ENCODE peak calls at places on chromosomes 11 and 22, in ten cellular contexts. E, Y, M, G, Z, H, N, K, C and S are unnamed samples.

GRCh38 chr22:23862103-23862502 is 4.4 kb downstream of the SLC2A11 start:
- DNase-seq in E (peak), Y (peak), M (peak), G (no peak), Z (peak), H (peak), N (peak), K (no peak), C (peak), S (peak)

GRCh38 chr11:12086271-12087074 is 23.9 kb upstream of the MICAL2 start:
- DNase-seq in E (peak), Y (peak), M (peak), G (peak), Z (peak), H (peak), N (no peak), K (no peak), C (peak), S (no peak)

GRCh38 chr22:39311592-39312400 is 7.6 kb downstream of the RPL3 start:
- DNase-seq in E (no peak), Y (no peak), M (peak), G (no peak), Z (no peak), H (peak), N (no peak), K (no peak), C (no peak), S (no peak)

GRCh38 chr11:48122246-48122645 is 94.4 kb upstream of the OR4B1 start:
- DNase-seq in E (no peak), Y (no peak), M (no peak), G (no peak), Z (no peak), H (no peak), N (no peak), K (no peak), C (no peak), S (no peak)

GRCh38 chr11:10268746-10269487 is 25.1 kb downstream of the SBF2 start:
- DNase-seq in E (no peak), Y (peak), M (no peak), G (no peak), Z (no peak), H (peak), N (no peak), K (no peak), C (no peak), S (no peak)

GRCh38 chr11:71977743-71978418 is 20.8 kb upstream of the IL18BP start:
- DNase-seq in E (peak), Y (peak), M (peak), G (peak), Z (peak), H (peak), N (peak), K (peak), C (peak), S (peak)

GRCh38 chr11:126602993-126603392 is 247.5 kb downstream of the ST3GAL4 start:
- DNase-seq in E (no peak), Y (no peak), M (no peak), G (no peak), Z (no peak), H (no peak), N (no peak), K (no peak), C (no peak), S (no peak)

GRCh38 chr11:96426356-96427103 is 36.7 kb downstream of the JRKL start:
- DNase-seq in E (peak), Y (peak), M (peak), G (no peak), Z (no peak), H (peak), N (no peak), K (no peak), C (peak), S (no peak)

GRCh38 chr22:30865656-30866055 is 102.9 kb downstream of the MORC2 start:
- DNase-seq in E (no peak), Y (no peak), M (no peak), G (no peak), Z (no peak), H (no peak), N (no peak), K (no peak), C (no peak), S (no peak)

GRCh38 chr11:123357990-123358827 is 71.9 kb upstream of the GRAMD1B start:
- DNase-seq in E (peak), Y (peak), M (no peak), G (no peak), Z (no peak), H (peak), N (no peak), K (no peak), C (peak), S (peak)

GRCh38 chr22:22446527-22446926 is 62.0 kb downstream of the ZNF280B start:
- DNase-seq in E (no peak), Y (no peak), M (peak), G (no peak), Z (no peak), H (no peak), N (no peak), K (no peak), C (no peak), S (no peak)

GRCh38 chr11:116533186-116533825 is 239.5 kb downstream of the BUD13 start:
- DNase-seq in E (no peak), Y (no peak), M (no peak), G (no peak), Z (no peak), H (no peak), N (no peak), K (no peak), C (no peak), S (no peak)

GRCh38 chr11:67392182-67392715 is 463 bp downstream of the RAD9A start:
- DNase-seq in E (no peak), Y (no peak), M (no peak), G (no peak), Z (no peak), H (no peak), N (no peak), K (no peak), C (no peak), S (no peak)

GRCh38 chr22:46628756-46629155 is 8.6 kb downstream of the GRAMD4 start:
- DNase-seq in E (no peak), Y (no peak), M (no peak), G (no peak), Z (no peak), H (no peak), N (no peak), K (no peak), C (no peak), S (no peak)

GRCh38 chr22:45861259-45861658 is 115.7 kb downstream of the WNT7B start:
- DNase-seq in E (no peak), Y (no peak), M (no peak), G (no peak), Z (no peak), H (no peak), N (no peak), K (no peak), C (no peak), S (no peak)

GRCh38 chr11:111938687-111939160 is 1.6 kb downstream of the DIXDC1 start:
- DNase-seq in E (peak), Y (peak), M (peak), G (no peak), Z (no peak), H (peak), N (no peak), K (no peak), C (peak), S (no peak)

GRCh38 chr11:122754553-122755322 is 83.6 kb upstream of the CRTAM start:
- DNase-seq in E (peak), Y (no peak), M (no peak), G (no peak), Z (no peak), H (no peak), N (no peak), K (no peak), C (no peak), S (peak)

GRCh38 chr11:90124371-90124770 is 10.1 kb upstream of the NAALAD2 start:
- DNase-seq in E (no peak), Y (no peak), M (no peak), G (no peak), Z (no peak), H (no peak), N (no peak), K (no peak), C (no peak), S (no peak)

GRCh38 chr22:50695421-50696250 is 23.0 kb downstream of the SHANK3 start:
- DNase-seq in E (no peak), Y (no peak), M (peak), G (no peak), Z (no peak), H (no peak), N (no peak), K (no peak), C (no peak), S (no peak)

GRCh38 chr11:13335319-13335718 is 57.7 kb downstream of the BMAL1 start:
- DNase-seq in E (peak), Y (peak), M (peak), G (peak), Z (peak), H (peak), N (peak), K (peak), C (peak), S (peak)

GRCh38 chr22:32473388-32473952 is 1.1 kb upstream of the FBXO7 start:
- DNase-seq in E (peak), Y (peak), M (peak), G (peak), Z (no peak), H (peak), N (no peak), K (peak), C (peak), S (peak)

GRCh38 chr11:85517272-85517671 is 109.9 kb downstream of the DLG2 start:
- DNase-seq in E (no peak), Y (no peak), M (no peak), G (no peak), Z (no peak), H (no peak), N (no peak), K (no peak), C (no peak), S (no peak)

GRCh38 chr11:2777871-2778629 is 78.3 kb upstream of the KCNQ1OT1 start:
- DNase-seq in E (no peak), Y (no peak), M (no peak), G (peak), Z (peak), H (no peak), N (peak), K (peak), C (no peak), S (peak)

GRCh38 chr11:66639066-66639813 is 737 bp downstream of the RBM4 start:
- DNase-seq in E (peak), Y (peak), M (peak), G (peak), Z (no peak), H (peak), N (no peak), K (no peak), C (peak), S (peak)

GRCh38 chr11:70732493-70733206 is 334.3 kb downstream of the CTTN start:
- DNase-seq in E (no peak), Y (no peak), M (no peak), G (no peak), Z (no peak), H (peak), N (no peak), K (no peak), C (no peak), S (no peak)

GRCh38 chr11:28833169-28833568 is 725.0 kb downstream of the METTL15 start:
- DNase-seq in E (no peak), Y (no peak), M (no peak), G (no peak), Z (no peak), H (no peak), N (no peak), K (no peak), C (no peak), S (no peak)

GRCh38 chr22:37634505-37635002 is 4.9 kb upstream of the SH3BP1 start:
- DNase-seq in E (no peak), Y (no peak), M (no peak), G (no peak), Z (no peak), H (peak), N (no peak), K (no peak), C (peak), S (no peak)

GRCh38 chr22:43878079-43878795 is 13.6 kb downstream of the PNPLA5 start:
- DNase-seq in E (peak), Y (peak), M (no peak), G (no peak), Z (no peak), H (no peak), N (no peak), K (no peak), C (no peak), S (no peak)

GRCh38 chr11:74366576-74366975 is 31.7 kb downstream of the PGM2L1 start:
- DNase-seq in E (peak), Y (peak), M (no peak), G (no peak), Z (no peak), H (peak), N (no peak), K (no peak), C (peak), S (no peak)

GRCh38 chr11:17991799-17992433 is 20.9 kb downstream of the SERGEF start:
- DNase-seq in E (peak), Y (peak), M (peak), G (peak), Z (no peak), H (peak), N (no peak), K (peak), C (peak), S (peak)

GRCh38 chr11:59953463-59954218 is 10.2 kb upstream of the OOSP4A start:
- DNase-seq in E (no peak), Y (no peak), M (no peak), G (no peak), Z (no peak), H (no peak), N (no peak), K (no peak), C (no peak), S (no peak)

GRCh38 chr11:12777208-12777874 is 103.1 kb downstream of the TEAD1 start:
- DNase-seq in E (peak), Y (peak), M (peak), G (no peak), Z (no peak), H (peak), N (no peak), K (no peak), C (peak), S (no peak)

GRCh38 chr11:66727282-66727882 is 1.6 kb downstream of the SPTBN2 start:
- DNase-seq in E (peak), Y (peak), M (peak), G (no peak), Z (no peak), H (peak), N (no peak), K (peak), C (peak), S (no peak)

GRCh38 chr22:36641902-36642640 is 61.5 kb downstream of the CACNG2 start:
- DNase-seq in E (peak), Y (peak), M (peak), G (no peak), Z (no peak), H (peak), N (no peak), K (no peak), C (no peak), S (no peak)

GRCh38 chr11:94771390-94771789 is 3.2 kb downstream of the AMOTL1 start:
- DNase-seq in E (no peak), Y (no peak), M (no peak), G (no peak), Z (no peak), H (no peak), N (no peak), K (no peak), C (peak), S (no peak)

GRCh38 chr22:46097268-46097900 is 52.9 kb upstream of the PPARA start:
- DNase-seq in E (no peak), Y (no peak), M (no peak), G (no peak), Z (no peak), H (no peak), N (no peak), K (no peak), C (no peak), S (no peak)

DNA sequence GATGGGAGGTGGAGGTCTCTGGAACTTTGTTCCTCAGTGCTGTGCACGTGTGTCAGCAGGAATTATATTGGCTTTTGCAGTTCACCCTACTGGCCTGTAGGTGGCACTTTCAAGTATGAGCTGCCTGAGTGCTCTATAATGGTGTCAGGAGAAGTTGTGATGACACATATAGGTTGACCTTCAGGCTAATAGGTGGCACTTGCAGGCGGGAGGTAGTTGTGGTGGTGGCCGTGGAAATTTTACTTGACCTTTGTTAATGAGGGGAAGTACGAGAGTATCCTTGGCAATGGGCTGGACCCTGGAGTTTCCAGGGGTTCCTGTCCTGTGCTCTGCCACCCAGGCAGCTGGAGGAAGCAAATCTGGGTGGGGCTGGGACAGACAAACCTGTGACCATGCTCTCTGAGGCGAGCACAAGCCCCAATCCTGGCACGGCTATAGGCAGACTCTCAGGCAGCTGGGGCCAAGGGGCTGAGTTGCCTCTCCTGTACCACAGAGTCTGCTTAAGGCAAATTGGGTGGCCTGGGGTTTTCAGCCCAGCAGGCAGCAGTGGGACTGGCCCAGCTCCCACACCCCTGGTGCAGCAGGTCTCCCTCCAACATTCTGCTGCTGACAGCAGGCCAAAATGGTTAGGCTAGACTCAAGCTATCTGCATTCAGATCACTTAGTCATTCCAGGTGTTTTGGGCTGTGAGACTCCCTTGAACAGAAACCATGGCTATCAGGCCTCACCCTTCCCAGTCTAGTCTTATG is 147.5 kb upstream of the CTSC start:
- DNase-seq in E (peak), Y (peak), M (peak), G (no peak), Z (no peak), H (peak), N (no peak), K (no peak), C (no peak), S (peak)
- TF ChIP-seq CTCF in E (peak), Y (peak), M (peak), G (peak), Z (no peak), H (peak), N (peak), K (peak), C (peak), S (peak)

GRCh38 chr11:44464741-44465140 is 100.7 kb upstream of the CD82 start:
- DNase-seq in E (peak), Y (no peak), M (peak), G (no peak), Z (no peak), H (no peak), N (no peak), K (no peak), C (no peak), S (no peak)
- TF ChIP-seq CTCF in E (no peak), Y (no peak), M (no peak), G (no peak), Z (no peak), H (no peak), N (no peak), K (no peak), C (no peak), S (peak)

DNA sequence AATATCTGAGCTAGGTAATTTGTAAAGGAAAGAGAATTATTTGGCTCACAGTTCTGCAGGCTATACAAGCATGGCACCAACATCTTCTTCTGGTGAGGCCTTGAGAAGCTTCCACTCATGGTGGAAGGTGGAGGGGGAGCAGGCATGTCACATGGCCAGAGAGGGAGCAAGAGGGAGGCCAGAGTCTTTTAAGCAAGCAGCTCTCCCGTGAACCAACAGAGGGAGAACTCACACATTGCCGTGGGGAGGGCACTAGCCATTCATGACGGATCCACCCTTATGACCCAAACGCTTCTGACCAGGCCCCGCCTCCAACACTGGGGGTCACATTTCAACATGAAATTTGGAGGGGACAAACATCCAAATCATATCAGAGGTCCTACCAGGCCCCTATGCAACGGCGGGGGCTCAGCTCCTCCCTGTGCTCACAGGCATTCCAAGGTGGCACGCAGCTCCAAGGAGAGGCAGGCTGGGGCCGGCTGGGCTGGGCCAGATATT is 4.6 kb downstream of the C11orf96 start:
- DNase-seq in E (peak), Y (peak), M (no peak), G (peak), Z (no peak), H (peak), N (no peak), K (no peak), C (no peak), S (no peak)
- TF ChIP-seq CTCF in E (peak), Y (peak), M (peak), G (peak), Z (no peak), H (peak), N (no peak), K (no peak), C (peak), S (no peak)

GRCh38 chr22:49433717-49434611 is 393.7 kb downstream of the BRD1 start:
- DNase-seq in E (no peak), Y (no peak), M (no peak), G (no peak), Z (no peak), H (no peak), N (no peak), K (no peak), C (no peak), S (no peak)
- TF ChIP-seq CTCF in E (no peak), Y (no peak), M (no peak), G (no peak), Z (no peak), H (no peak), N (no peak), K (no peak), C (no peak), S (no peak)

GRCh38 chr22:29797351-29797750 is 30.2 kb downstream of the UQCR10 start:
- DNase-seq in E (no peak), Y (no peak), M (no peak), G (no peak), Z (no peak), H (no peak), N (no peak), K (no peak), C (no peak), S (no peak)

GRCh38 chr22:29798801-29799200 is 31.6 kb downstream of the UQCR10 start:
- DNase-seq in E (no peak), Y (no peak), M (no peak), G (no peak), Z (no peak), H (no peak), N (peak), K (no peak), C (no peak), S (no peak)

GRCh38 chr22:29798318-29798717 is 31.1 kb downstream of the UQCR10 start:
- DNase-seq in E (peak), Y (no peak), M (no peak), G (no peak), Z (no peak), H (no peak), N (no peak), K (no peak), C (no peak), S (no peak)

GRCh38 chr22:29801153-29801552 is 34.0 kb downstream of the UQCR10 start:
- DNase-seq in E (peak), Y (no peak), M (no peak), G (no peak), Z (peak), H (no peak), N (no peak), K (no peak), C (no peak), S (no peak)

GRCh38 chr22:29799217-29799680 is 32.1 kb downstream of the UQCR10 start:
- DNase-seq in E (peak), Y (peak), M (peak), G (peak), Z (peak), H (peak), N (peak), K (no peak), C (peak), S (no peak)
- TF ChIP-seq CTCF in E (no peak), Y (peak), M (no peak), G (peak), Z (no peak), H (no peak), N (no peak), K (no peak), C (no peak), S (no peak)

GRCh38 chr11:130371004-130371590 is 56.4 kb upstream of the ZBTB44 start:
- DNase-seq in E (no peak), Y (no peak), M (no peak), G (no peak), Z (no peak), H (no peak), N (no peak), K (no peak), C (no peak), S (no peak)
- TF ChIP-seq CTCF in E (no peak), Y (no peak), M (no peak), G (no peak), Z (no peak), H (no peak), N (no peak), K (no peak), C (no peak), S (no peak)